ENCODE peak calls at places on chromosomes 3 and 15, in nine cellular contexts. X is uterus, F is fibroblast of lung, R is nephron progenitor cell, C is Calu3, A is WTC11, K is GM12865, J is Peyer's patch, Y is kidney epithelial cell. T is an unnamed sample.

GRCh38 chr3:11212301-11212613 is 58.0 kb downstream of the HRH1 start:
- DNase-seq in X (no peak), F (peak; percentile 55), R (no peak), C (no peak), A (no peak), K (no peak), J (no peak), Y (peak; percentile 48), T (peak; percentile 74)

GRCh38 chr3:40172560-40172959 is 136.9 kb upstream of the EIF1B start:
- DNase-seq in X (no peak), F (no peak), R (no peak), C (no peak), A (no peak), K (no peak), J (no peak), Y (no peak), T (no peak)

GRCh38 chr15:100531823-100532222 is 3.1 kb upstream of the CERS3 start:
- DNase-seq in X (no peak), F (no peak), R (no peak), C (no peak), A (no peak), K (no peak), J (no peak), Y (no peak), T (no peak)

GRCh38 chr15:55998478-55998877 is 5.1 kb upstream of the NEDD4 start:
- DNase-seq in X (no peak), F (no peak), R (no peak), C (no peak), A (no peak), K (no peak), J (no peak), Y (no peak), T (no peak)

GRCh38 chr3:42010530-42010929 is 48.6 kb upstream of the ULK4 start:
- DNase-seq in X (no peak), F (no peak), R (peak; percentile 15), C (no peak), A (no peak), K (no peak), J (no peak), Y (no peak), T (no peak)

GRCh38 chr15:40103124-40103858 is 5.4 kb downstream of the BMF start:
- DNase-seq in X (peak; percentile 83), F (peak; percentile 81), R (peak; percentile 68), C (peak; percentile 82), A (peak; percentile 87), K (no peak), J (no peak), Y (no peak), T (peak; percentile 80)

GRCh38 chr3:179027326-179027900 is 44.2 kb downstream of the ZMAT3 start:
- DNase-seq in X (peak; percentile 22), F (peak; percentile 41), R (peak; percentile 11), C (no peak), A (no peak), K (no peak), J (no peak), Y (no peak), T (peak; percentile 79)

GRCh38 chr3:153667341-153667740 is 453.8 kb upstream of the ARHGEF26 start:
- DNase-seq in X (no peak), F (peak; percentile 17), R (no peak), C (no peak), A (no peak), K (no peak), J (no peak), Y (no peak), T (peak; percentile 16)

GRCh38 chr15:47293763-47294162 is 423.5 kb upstream of the SEMA6D start:
- DNase-seq in X (peak; percentile 19), F (peak; percentile 99), R (no peak), C (no peak), A (no peak), K (no peak), J (no peak), Y (no peak), T (peak; percentile 96)

GRCh38 chr3:106086636-106087035 is 217.8 kb upstream of the CBLB start:
- DNase-seq in X (no peak), F (no peak), R (no peak), C (no peak), A (no peak), K (no peak), J (no peak), Y (no peak), T (no peak)

GRCh38 chr15:90315276-90315982 is 36.7 kb upstream of the ZNF774 start:
- DNase-seq in X (peak; percentile 97), F (peak; percentile 89), R (peak; percentile 35), C (no peak), A (no peak), K (no peak), J (no peak), Y (no peak), T (peak; percentile 52)

GRCh38 chr3:126129408-126129891 is 45.5 kb upstream of the SLC41A3 start:
- DNase-seq in X (peak; percentile 62), F (peak; percentile 9), R (peak; percentile 1), C (peak; percentile 86), A (peak; percentile 8), K (no peak), J (no peak), Y (no peak), T (no peak)

GRCh38 chr3:76685858-76686257 is 354.0 kb upstream of the ROBO2 start:
- DNase-seq in X (no peak), F (no peak), R (no peak), C (no peak), A (no peak), K (no peak), J (no peak), Y (peak; percentile 54), T (no peak)

GRCh38 chr3:16305121-16305541 is 40.1 kb downstream of the OXNAD1 start:
- DNase-seq in X (no peak), F (no peak), R (no peak), C (no peak), A (no peak), K (peak; percentile 26), J (no peak), Y (no peak), T (no peak)

GRCh38 chr3:115766587-115767492 is 143.5 kb downstream of the GAP43 start:
- DNase-seq in X (peak; percentile 31), F (peak; percentile 62), R (no peak), C (no peak), A (no peak), K (no peak), J (no peak), Y (no peak), T (peak; percentile 75)

GRCh38 chr15:80998252-80998651 is 2.5 kb upstream of the TLNRD1 start:
- DNase-seq in X (no peak), F (no peak), R (no peak), C (peak; percentile 13), A (no peak), K (no peak), J (no peak), Y (no peak), T (no peak)

GRCh38 chr15:92306662-92307061 is 87.0 kb upstream of the ST8SIA2 start:
- DNase-seq in X (no peak), F (no peak), R (no peak), C (no peak), A (no peak), K (peak; percentile 15), J (no peak), Y (no peak), T (no peak)

GRCh38 chr15:40372966-40373365 is 9.6 kb upstream of the KNSTRN start:
- DNase-seq in X (no peak), F (peak; percentile 13), R (no peak), C (no peak), A (no peak), K (no peak), J (no peak), Y (no peak), T (no peak)

GRCh38 chr15:66919421-66919820 is 146.0 kb upstream of the SMAD3 start:
- DNase-seq in X (no peak), F (no peak), R (no peak), C (no peak), A (no peak), K (no peak), J (no peak), Y (no peak), T (no peak)

GRCh38 chr3:102129774-102130608 is 280.7 kb downstream of the NFKBIZ start:
- DNase-seq in X (peak; percentile 81), F (peak; percentile 81), R (no peak), C (peak; percentile 20), A (no peak), K (no peak), J (no peak), Y (peak; percentile 68), T (peak; percentile 85)

GRCh38 chr15:58987036-58987435 is 427 bp upstream of the RNF111 start:
- DNase-seq in X (no peak), F (no peak), R (no peak), C (no peak), A (no peak), K (no peak), J (no peak), Y (no peak), T (no peak)

GRCh38 chr3:133574260-133574881 is 885 bp downstream of the CDV3 start:
- DNase-seq in X (peak; percentile 59), F (peak; percentile 86), R (peak; percentile 78), C (peak; percentile 87), A (peak; percentile 69), K (peak; percentile 90), J (peak; percentile 55), Y (no peak), T (peak; percentile 75)

GRCh38 chr15:38354321-38354929 is 99.5 kb upstream of the FAM98B start:
- DNase-seq in X (peak; percentile 65), F (peak; percentile 83), R (peak; percentile 40), C (peak; percentile 45), A (peak; percentile 58), K (peak; percentile 81), J (peak; percentile 25), Y (peak; percentile 12), T (peak; percentile 81)
- TF ChIP-seq CTCF in X (peak; percentile 75), F (peak; percentile 64), R (peak; percentile 69), C (no peak), A (peak; percentile 42), K (peak; percentile 79), J (peak; percentile 89), Y (peak; percentile 78), T (peak; percentile 78)

GRCh38 chr3:197906850-197907187 is 43.2 kb upstream of the RPL35A start:
- DNase-seq in X (no peak), F (no peak), R (no peak), C (no peak), A (no peak), K (no peak), J (no peak), Y (no peak), T (no peak)
- TF ChIP-seq CTCF in X (no peak), F (no peak), R (no peak), C (no peak), A (no peak), K (no peak), J (no peak), Y (no peak), T (no peak)

GRCh38 chr3:180646187-180646790 is 33.0 kb downstream of the CCDC39 start:
- DNase-seq in X (no peak), F (no peak), R (no peak), C (no peak), A (no peak), K (no peak), J (no peak), Y (no peak), T (no peak)
- TF ChIP-seq CTCF in X (no peak), F (no peak), R (peak; percentile 48), C (peak; percentile 52), A (peak; percentile 10), K (peak; percentile 27), J (no peak), Y (no peak), T (peak; percentile 24)

GRCh38 chr3:80086426-80086825 is 318.6 kb upstream of the ROBO1 start:
- DNase-seq in X (no peak), F (no peak), R (no peak), C (no peak), A (no peak), K (no peak), J (no peak), Y (no peak), T (no peak)

GRCh38 chr3:80087769-80088168 is 320.0 kb upstream of the ROBO1 start:
- DNase-seq in X (no peak), F (peak; percentile 55), R (no peak), C (no peak), A (no peak), K (no peak), J (no peak), Y (peak; percentile 14), T (peak; percentile 69)
- TF ChIP-seq CTCF in X (no peak), F (no peak), R (no peak), C (no peak), A (no peak), K (no peak), J (no peak), Y (no peak), T (no peak)